ENCODE peak calls at places on chromosomes 5 and 9, in nine cellular contexts. One of them, this sample, is unnamed.

GRCh38 chr9:135282001-135282731 is 194.7 kb downstream of the OLFM1 start:
- DNase-seq in HT1080: peak; percentile 18
- DNase-seq in ascending aorta: no peak
- DNase-seq in spleen: no peak
- DNase-seq in AG08396: no peak
- DNase-seq in activated T-cell treated with anti-CD3 and anti-CD28 coated beads for 48 hours: no peak
- DNase-seq in stimulated activated CD4-positive, alpha-beta T cell treated with anti-CD3 and anti-CD28 coated beads, Interleukin-15, amount 100 ng/mL, for 1 hour: no peak
- DNase-seq in MM.1S: peak; percentile 49
- DNase-seq in H7: no peak
- DNase-seq in this sample: peak; percentile 65

GRCh38 chr9:104313396-104314110 is 190.5 kb upstream of the OR13F1 start:
- DNase-seq in MM.1S: no peak
- DNase-seq in stimulated activated CD4-positive, alpha-beta T cell treated with anti-CD3 and anti-CD28 coated beads, Interleukin-15, amount 100 ng/mL, for 1 hour: no peak
- DNase-seq in ascending aorta: no peak
- DNase-seq in activated T-cell treated with anti-CD3 and anti-CD28 coated beads for 48 hours: no peak
- DNase-seq in spleen: no peak
- DNase-seq in HT1080: no peak
- DNase-seq in H7: no peak
- DNase-seq in AG08396: no peak
- DNase-seq in this sample: no peak

GRCh38 chr5:69492391-69493234 is at the start of gene OCLN:
- DNase-seq in H7: peak; percentile 98
- DNase-seq in spleen: peak; percentile 78
- DNase-seq in activated T-cell treated with anti-CD3 and anti-CD28 coated beads for 48 hours: no peak
- DNase-seq in MM.1S: peak; percentile 68
- DNase-seq in AG08396: peak; percentile 52
- DNase-seq in stimulated activated CD4-positive, alpha-beta T cell treated with anti-CD3 and anti-CD28 coated beads, Interleukin-15, amount 100 ng/mL, for 1 hour: no peak
- DNase-seq in ascending aorta: peak; percentile 59
- DNase-seq in HT1080: peak; percentile 14
- DNase-seq in this sample: peak; percentile 69

GRCh38 chr5:72472666-72473422 is 34.4 kb downstream of the ZNF366 start:
- DNase-seq in spleen: no peak
- DNase-seq in ascending aorta: no peak
- DNase-seq in stimulated activated CD4-positive, alpha-beta T cell treated with anti-CD3 and anti-CD28 coated beads, Interleukin-15, amount 100 ng/mL, for 1 hour: no peak
- DNase-seq in HT1080: no peak
- DNase-seq in MM.1S: no peak
- DNase-seq in activated T-cell treated with anti-CD3 and anti-CD28 coated beads for 48 hours: no peak
- DNase-seq in H7: no peak
- DNase-seq in AG08396: no peak
- DNase-seq in this sample: peak; percentile 38

GRCh38 chr5:109328626-109329025 is 81.1 kb downstream of the PJA2 start:
- DNase-seq in ascending aorta: no peak
- DNase-seq in MM.1S: no peak
- DNase-seq in spleen: no peak
- DNase-seq in AG08396: peak; percentile 9
- DNase-seq in H7: no peak
- DNase-seq in stimulated activated CD4-positive, alpha-beta T cell treated with anti-CD3 and anti-CD28 coated beads, Interleukin-15, amount 100 ng/mL, for 1 hour: no peak
- DNase-seq in activated T-cell treated with anti-CD3 and anti-CD28 coated beads for 48 hours: no peak
- DNase-seq in HT1080: peak; percentile 47
- DNase-seq in this sample: peak; percentile 72

GRCh38 chr9:18338042-18338441 is 135.9 kb upstream of the ADAMTSL1 start:
- DNase-seq in activated T-cell treated with anti-CD3 and anti-CD28 coated beads for 48 hours: no peak
- DNase-seq in H7: no peak
- DNase-seq in ascending aorta: no peak
- DNase-seq in MM.1S: no peak
- DNase-seq in spleen: no peak
- DNase-seq in stimulated activated CD4-positive, alpha-beta T cell treated with anti-CD3 and anti-CD28 coated beads, Interleukin-15, amount 100 ng/mL, for 1 hour: no peak
- DNase-seq in HT1080: peak; percentile 67
- DNase-seq in AG08396: no peak
- DNase-seq in this sample: no peak

GRCh38 chr5:1037123-1037670 is 28.6 kb downstream of the NKD2 start:
- DNase-seq in spleen: no peak
- DNase-seq in MM.1S: no peak
- DNase-seq in ascending aorta: no peak
- DNase-seq in activated T-cell treated with anti-CD3 and anti-CD28 coated beads for 48 hours: no peak
- DNase-seq in H7: peak; percentile 48
- DNase-seq in AG08396: no peak
- DNase-seq in stimulated activated CD4-positive, alpha-beta T cell treated with anti-CD3 and anti-CD28 coated beads, Interleukin-15, amount 100 ng/mL, for 1 hour: no peak
- DNase-seq in HT1080: no peak
- DNase-seq in this sample: no peak

GRCh38 chr5:42749020-42749419 is 7.6 kb upstream of the CCDC152 start:
- DNase-seq in HT1080: no peak
- DNase-seq in ascending aorta: no peak
- DNase-seq in spleen: no peak
- DNase-seq in activated T-cell treated with anti-CD3 and anti-CD28 coated beads for 48 hours: no peak
- DNase-seq in AG08396: no peak
- DNase-seq in H7: no peak
- DNase-seq in stimulated activated CD4-positive, alpha-beta T cell treated with anti-CD3 and anti-CD28 coated beads, Interleukin-15, amount 100 ng/mL, for 1 hour: no peak
- DNase-seq in MM.1S: peak; percentile 47
- DNase-seq in this sample: peak; percentile 63

GRCh38 chr9:133839822-133840329 is 101.7 kb upstream of the SARDH start:
- DNase-seq in AG08396: peak; percentile 52
- DNase-seq in activated T-cell treated with anti-CD3 and anti-CD28 coated beads for 48 hours: no peak
- DNase-seq in ascending aorta: no peak
- DNase-seq in spleen: no peak
- DNase-seq in MM.1S: no peak
- DNase-seq in stimulated activated CD4-positive, alpha-beta T cell treated with anti-CD3 and anti-CD28 coated beads, Interleukin-15, amount 100 ng/mL, for 1 hour: no peak
- DNase-seq in H7: peak; percentile 94
- DNase-seq in HT1080: no peak
- DNase-seq in this sample: no peak

GRCh38 chr5:171415115-171415730 is 4.2 kb upstream of the FGF18 start:
- DNase-seq in activated T-cell treated with anti-CD3 and anti-CD28 coated beads for 48 hours: no peak
- DNase-seq in spleen: no peak
- DNase-seq in H7: peak; percentile 15
- DNase-seq in stimulated activated CD4-positive, alpha-beta T cell treated with anti-CD3 and anti-CD28 coated beads, Interleukin-15, amount 100 ng/mL, for 1 hour: no peak
- DNase-seq in MM.1S: no peak
- DNase-seq in HT1080: peak; percentile 52
- DNase-seq in ascending aorta: no peak
- DNase-seq in AG08396: peak; percentile 48
- DNase-seq in this sample: no peak

GRCh38 chr9:83281306-83282255 is 218.6 kb upstream of the RASEF start:
- DNase-seq in MM.1S: no peak
- DNase-seq in activated T-cell treated with anti-CD3 and anti-CD28 coated beads for 48 hours: no peak
- DNase-seq in ascending aorta: peak; percentile 67
- DNase-seq in H7: no peak
- DNase-seq in HT1080: peak; percentile 78
- DNase-seq in AG08396: peak; percentile 25
- DNase-seq in stimulated activated CD4-positive, alpha-beta T cell treated with anti-CD3 and anti-CD28 coated beads, Interleukin-15, amount 100 ng/mL, for 1 hour: no peak
- DNase-seq in spleen: no peak
- DNase-seq in this sample: no peak

GRCh38 chr5:158463971-158464370 is 605.0 kb upstream of the CLINT1 start:
- DNase-seq in stimulated activated CD4-positive, alpha-beta T cell treated with anti-CD3 and anti-CD28 coated beads, Interleukin-15, amount 100 ng/mL, for 1 hour: no peak
- DNase-seq in H7: no peak
- DNase-seq in ascending aorta: peak; percentile 82
- DNase-seq in MM.1S: no peak
- DNase-seq in spleen: no peak
- DNase-seq in activated T-cell treated with anti-CD3 and anti-CD28 coated beads for 48 hours: peak; percentile 26
- DNase-seq in HT1080: no peak
- DNase-seq in AG08396: no peak
- DNase-seq in this sample: no peak

GRCh38 chr5:28770307-28770706 is 1731.9 kb upstream of the CDH9 start:
- DNase-seq in spleen: no peak
- DNase-seq in ascending aorta: no peak
- DNase-seq in H7: no peak
- DNase-seq in AG08396: no peak
- DNase-seq in MM.1S: no peak
- DNase-seq in HT1080: no peak
- DNase-seq in activated T-cell treated with anti-CD3 and anti-CD28 coated beads for 48 hours: no peak
- DNase-seq in stimulated activated CD4-positive, alpha-beta T cell treated with anti-CD3 and anti-CD28 coated beads, Interleukin-15, amount 100 ng/mL, for 1 hour: no peak
- DNase-seq in this sample: no peak

GRCh38 chr5:13664377-13664776 is 280.1 kb downstream of the DNAH5 start:
- DNase-seq in spleen: no peak
- DNase-seq in activated T-cell treated with anti-CD3 and anti-CD28 coated beads for 48 hours: no peak
- DNase-seq in HT1080: peak; percentile 99
- DNase-seq in stimulated activated CD4-positive, alpha-beta T cell treated with anti-CD3 and anti-CD28 coated beads, Interleukin-15, amount 100 ng/mL, for 1 hour: no peak
- DNase-seq in MM.1S: no peak
- DNase-seq in ascending aorta: no peak
- DNase-seq in AG08396: peak; percentile 77
- DNase-seq in H7: no peak
- DNase-seq in this sample: peak; percentile 54

GRCh38 chr5:82417776-82418607 is 139.8 kb upstream of the RPS23 start:
- DNase-seq in HT1080: no peak
- DNase-seq in spleen: no peak
- DNase-seq in activated T-cell treated with anti-CD3 and anti-CD28 coated beads for 48 hours: no peak
- DNase-seq in AG08396: no peak
- DNase-seq in H7: no peak
- DNase-seq in ascending aorta: no peak
- DNase-seq in MM.1S: no peak
- DNase-seq in stimulated activated CD4-positive, alpha-beta T cell treated with anti-CD3 and anti-CD28 coated beads, Interleukin-15, amount 100 ng/mL, for 1 hour: no peak
- DNase-seq in this sample: no peak

GRCh38 chr5:79235222-79235577 is 731 bp upstream of the JMY start:
- DNase-seq in AG08396: no peak
- DNase-seq in HT1080: no peak
- DNase-seq in stimulated activated CD4-positive, alpha-beta T cell treated with anti-CD3 and anti-CD28 coated beads, Interleukin-15, amount 100 ng/mL, for 1 hour: no peak
- DNase-seq in activated T-cell treated with anti-CD3 and anti-CD28 coated beads for 48 hours: no peak
- DNase-seq in H7: no peak
- DNase-seq in spleen: no peak
- DNase-seq in ascending aorta: no peak
- DNase-seq in MM.1S: peak; percentile 21
- DNase-seq in this sample: no peak

This sample was measured in NCI-H226.